ENCODE peak calls at places on chromosomes 5 and 9, in five cellular contexts. Z is NT2/D1, A is endothelial cell of umbilical vein, J is fibroblast of the conjunctiva, F is B cell. D is an unnamed sample.
A peak's percentile ranks its signal among the peaks of the same experiment; 100 is the strongest.

GRCh38 chr5:80240368-80240986 is 15.4 kb downstream of the SERINC5 start:
- DNase-seq in Z (no peak), A (no peak), F (no peak), J (no peak), D (no peak)

GRCh38 chr9:72139233-72139632 is 10.0 kb upstream of the GDA start:
- DNase-seq in A (no peak), F (no peak), Z (no peak), J (no peak), D (no peak)

GRCh38 chr5:78005021-78005785 is 229.1 kb upstream of the TBCA start:
- DNase-seq in A (peak; percentile 47), J (no peak), F (no peak), Z (no peak), D (no peak)

GRCh38 chr5:14574891-14575496 is 6.6 kb upstream of the OTULINL start:
- DNase-seq in Z (no peak), F (no peak), A (no peak), J (no peak), D (no peak)

GRCh38 chr9:21873540-21874221 is 71.2 kb downstream of the MTAP start:
- DNase-seq in F (no peak), A (peak; percentile 85), J (no peak), Z (no peak), D (no peak)

GRCh38 chr9:69502671-69503301 is 169.4 kb downstream of the APBA1 start:
- DNase-seq in F (no peak), A (peak; percentile 85), Z (no peak), J (no peak), D (no peak)

GRCh38 chr5:50655067-50655809 is 11.2 kb upstream of the PARP8 start:
- DNase-seq in F (no peak), A (no peak), Z (no peak), J (no peak), D (no peak)

GRCh38 chr9:137330689-137331088 is 28.6 kb upstream of the NRARP start:
- DNase-seq in J (no peak), F (no peak), A (no peak), Z (no peak), D (no peak)

GRCh38 chr5:3594514-3595101 is 1.0 kb upstream of the IRX1 start:
- DNase-seq in J (no peak), A (no peak), F (no peak), Z (no peak), D (no peak)

GRCh38 chr9:136051568-136052432 is 43.3 kb downstream of the NACC2 start:
- DNase-seq in J (peak; percentile 77), F (no peak), Z (peak; percentile 87), A (peak; percentile 96), D (peak; percentile 79)

GRCh38 chr5:157571357-157571827 is 4.2 kb downstream of the ADAM19 start:
- DNase-seq in F (peak; percentile 82), J (no peak), A (no peak), Z (peak; percentile 51), D (peak; percentile 87)

GRCh38 chr9:68983797-68984419 is 30.0 kb downstream of the PRKACG start:
- DNase-seq in F (no peak), A (no peak), J (no peak), Z (no peak), D (no peak)

GRCh38 chr5:140365282-140365681 is 5.3 kb downstream of the SLC4A9 start:
- DNase-seq in A (no peak), J (no peak), F (no peak), Z (no peak), D (no peak)

GRCh38 chr5:1197876-1198666 is 3.3 kb upstream of the SLC6A19 start:
- DNase-seq in F (no peak), J (no peak), Z (no peak), A (no peak), D (no peak)